ENCODE peak calls at places on chromosome 1, in ten cellular contexts. T is stimulated activated CD8-positive, alpha-beta memory T cell treated with anti-CD3 and anti-CD28 coated beads, Interleukin-15, amount 100 ng/mL, for 24 hours; O is tibial nerve; H is NCI-H1417; I is COR-L47; E is NCI-H460; Y is globus pallidus; P is nucleus accumbens; U is ascending aorta; B is hepatocyte. D is an unnamed sample.

GRCh38 chr1:26409191-26409751 is 1.3 kb upstream of the LIN28A start:
- DNase-seq in T (no peak), O (no peak), H (peak; percentile 37), I (no peak), E (no peak), Y (no peak), P (no peak), U (no peak), B (no peak), D (peak; percentile 91)

GRCh38 chr1:70718086-70718630 is 307.1 kb downstream of the CTH start:
- DNase-seq in T (no peak), O (no peak), H (peak; percentile 47), I (no peak), E (no peak), Y (no peak), P (no peak), U (no peak), B (no peak), D (no peak)

GRCh38 chr1:168767885-168768584 is 39.0 kb upstream of the DPT start:
- DNase-seq in T (no peak), O (no peak), H (no peak), I (no peak), E (no peak), Y (peak; percentile 29), P (no peak), U (no peak), B (no peak), D (no peak)

GRCh38 chr1:5927506-5928370 is 64.5 kb downstream of the NPHP4 start:
- DNase-seq in T (no peak), O (no peak), H (no peak), I (no peak), E (no peak), Y (no peak), P (no peak), U (no peak), B (no peak), D (no peak)

GRCh38 chr1:156581661-156582387 is 2.3 kb downstream of the TTC24 start:
- DNase-seq in T (no peak), O (no peak), H (no peak), I (no peak), E (no peak), Y (no peak), P (no peak), U (no peak), B (no peak), D (no peak)

GRCh38 chr1:16324456-16324890 is 27.8 kb downstream of the FBXO42 start:
- DNase-seq in T (no peak), O (no peak), H (no peak), I (no peak), E (no peak), Y (no peak), P (no peak), U (no peak), B (peak; percentile 43), D (no peak)

GRCh38 chr1:15411593-15412487 is 2.2 kb downstream of the EFHD2 start:
- DNase-seq in T (no peak), O (no peak), H (no peak), I (no peak), E (no peak), Y (peak; percentile 46), P (no peak), U (peak; percentile 45), B (no peak), D (no peak)

GRCh38 chr1:224041032-224041431 is 72.9 kb upstream of the FBXO28 start:
- DNase-seq in T (no peak), O (no peak), H (no peak), I (no peak), E (no peak), Y (no peak), P (no peak), U (no peak), B (no peak), D (no peak)

GRCh38 chr1:175073054-175073453 is 5.4 kb downstream of the TNN start:
- DNase-seq in T (no peak), O (peak; percentile 19), H (no peak), I (no peak), E (no peak), Y (no peak), P (no peak), U (no peak), B (no peak), D (no peak)

GRCh38 chr1:244346972-244347618 is 104.6 kb downstream of the ADSS2 start:
- DNase-seq in T (no peak), O (no peak), H (no peak), I (no peak), E (no peak), Y (no peak), P (no peak), U (no peak), B (no peak), D (no peak)

GRCh38 chr1:52944566-52944965 is 17.5 kb downstream of the SCP2 start:
- DNase-seq in T (no peak), O (no peak), H (no peak), I (no peak), E (no peak), Y (no peak), P (no peak), U (no peak), B (no peak), D (no peak)

GRCh38 chr1:93910305-93910704 is 1.1 kb upstream of the GCLM start:
- DNase-seq in T (no peak), O (no peak), H (no peak), I (no peak), E (no peak), Y (no peak), P (no peak), U (no peak), B (no peak), D (no peak)

GRCh38 chr1:14549897-14550635 is 48.4 kb upstream of the KAZN start:
- DNase-seq in T (no peak), O (no peak), H (peak; percentile 32), I (no peak), E (no peak), Y (no peak), P (no peak), U (no peak), B (no peak), D (peak; percentile 20)

GRCh38 chr1:11078631-11079030 is 18.8 kb upstream of the SRM start:
- DNase-seq in T (no peak), O (no peak), H (no peak), I (no peak), E (no peak), Y (no peak), P (no peak), U (no peak), B (no peak), D (no peak)

GRCh38 chr1:207964195-207964966 is 53.5 kb upstream of the CD34 start:
- DNase-seq in T (no peak), O (no peak), H (no peak), I (no peak), E (no peak), Y (no peak), P (no peak), U (no peak), B (no peak), D (no peak)

GRCh38 chr1:246569248-246570238 is 3.3 kb downstream of the CNST start:
- DNase-seq in T (no peak), O (no peak), H (peak; percentile 56), I (no peak), E (peak; percentile 40), Y (no peak), P (no peak), U (no peak), B (no peak), D (no peak)

GRCh38 chr1:89953072-89953626 is 41.8 kb upstream of the ZNF326 start:
- DNase-seq in T (no peak), O (no peak), H (peak; percentile 54), I (no peak), E (peak; percentile 66), Y (no peak), P (no peak), U (no peak), B (peak; percentile 67), D (peak; percentile 70)

GRCh38 chr1:243903023-243903422 is 53.0 kb upstream of the AKT3 start:
- DNase-seq in T (no peak), O (no peak), H (no peak), I (no peak), E (no peak), Y (peak; percentile 78), P (no peak), U (no peak), B (no peak), D (no peak)

D was measured in GM23338.